ENCODE peak calls at places on chromosomes 7 and 10, in nine cellular contexts. J, E, X, S, O, T, D, B and P are unnamed samples.
A peak's percentile ranks its signal among the peaks of the same experiment; 100 is the strongest.

GRCh38 chr7:51034531-51035264 is 252.0 kb upstream of the GRB10 start:
- DNase-seq in J (no peak), E (peak; percentile 74), X (no peak), S (no peak), O (no peak), T (no peak), D (no peak), B (peak; percentile 38), P (no peak)

GRCh38 chr10:93062499-93063216 is 2.1 kb downstream of the CYP26C1 start:
- DNase-seq in J (no peak), E (no peak), X (peak; percentile 71), S (peak; percentile 66), O (peak; percentile 85), T (no peak), D (no peak), B (no peak), P (no peak)

GRCh38 chr7:101179117-101179779 is 845 bp downstream of the NAT16 start:
- DNase-seq in J (no peak), E (no peak), X (no peak), S (no peak), O (no peak), T (no peak), D (no peak), B (no peak), P (no peak)

GRCh38 chr7:140004672-140005071 is 58.1 kb downstream of the PARP12 start:
- DNase-seq in J (no peak), E (no peak), X (no peak), S (no peak), O (peak; percentile 62), T (no peak), D (no peak), B (no peak), P (no peak)

GRCh38 chr7:49791089-49791741 is 17.8 kb downstream of the VWC2 start:
- DNase-seq in J (no peak), E (peak; percentile 32), X (peak; percentile 71), S (no peak), O (no peak), T (no peak), D (no peak), B (no peak), P (no peak)

GRCh38 chr7:140640060-140640611 is 477 bp downstream of the DENND2A start:
- DNase-seq in J (no peak), E (no peak), X (peak; percentile 51), S (peak; percentile 19), O (peak; percentile 82), T (no peak), D (no peak), B (no peak), P (no peak)

GRCh38 chr7:44348300-44348699 is 22.9 kb upstream of the CAMK2B start:
- DNase-seq in J (no peak), E (no peak), X (peak; percentile 79), S (no peak), O (no peak), T (no peak), D (no peak), B (no peak), P (peak; percentile 66)

GRCh38 chr10:1650542-1651279 is 86.6 kb downstream of the ADARB2 start:
- DNase-seq in J (no peak), E (no peak), X (no peak), S (no peak), O (no peak), T (no peak), D (peak; percentile 27), B (no peak), P (no peak)

GRCh38 chr10:114401195-114401741 is 3.0 kb downstream of the AFAP1L2 start:
- DNase-seq in J (no peak), E (peak; percentile 59), X (no peak), S (no peak), O (no peak), T (no peak), D (no peak), B (no peak), P (no peak)

GRCh38 chr10:43955002-43955596 is 306.4 kb upstream of the ZNF32 start:
- DNase-seq in J (no peak), E (no peak), X (no peak), S (no peak), O (no peak), T (no peak), D (no peak), B (no peak), P (no peak)

GRCh38 chr7:4965295-4966022 is 6.5 kb upstream of the MMD2 start:
- DNase-seq in J (no peak), E (no peak), X (no peak), S (no peak), O (peak; percentile 33), T (no peak), D (no peak), B (no peak), P (no peak)

GRCh38 chr10:17607603-17608332 is 9.4 kb downstream of the HACD1 start:
- DNase-seq in J (no peak), E (peak; percentile 29), X (no peak), S (no peak), O (no peak), T (no peak), D (peak; percentile 15), B (peak; percentile 24), P (peak; percentile 38)

GRCh38 chr7:102914585-102914984 is 1.8 kb downstream of the LRRC17 start:
- DNase-seq in J (no peak), E (peak; percentile 27), X (peak; percentile 62), S (no peak), O (no peak), T (no peak), D (no peak), B (no peak), P (no peak)

GRCh38 chr10:30368065-30368718 is 19.1 kb upstream of the MTPAP start:
- DNase-seq in J (no peak), E (no peak), X (peak; percentile 49), S (no peak), O (no peak), T (no peak), D (no peak), B (no peak), P (no peak)

GRCh38 chr10:89373916-89374711 is 3.7 kb upstream of the IFIT1B start:
- DNase-seq in J (peak; percentile 39), E (peak; percentile 97), X (no peak), S (no peak), O (no peak), T (no peak), D (no peak), B (peak; percentile 70), P (peak; percentile 7)

GRCh38 chr7:27176343-27176731 is 2.2 kb upstream of the HOXA10 start:
- DNase-seq in J (no peak), E (no peak), X (peak; percentile 25), S (no peak), O (peak; percentile 15), T (no peak), D (no peak), B (no peak), P (no peak)

GRCh38 chr7:88665892-88666514 is 93.5 kb upstream of the ZNF804B start:
- DNase-seq in J (no peak), E (no peak), X (no peak), S (no peak), O (no peak), T (no peak), D (no peak), B (no peak), P (no peak)

GRCh38 chr7:28355553-28356319 is 56.6 kb upstream of the CREB5 start:
- DNase-seq in J (no peak), E (no peak), X (no peak), S (no peak), O (no peak), T (no peak), D (no peak), B (no peak), P (no peak)